ENCODE peak calls at places on chromosomes 6 and 20, in eight cellular contexts. T is hepatocyte; S is DMS 273 treated with DMSO at 0.1 percent for 48 hours; N is bronchial epithelial cell; B is stimulated activated CD4-positive, alpha-beta T cell treated with anti-CD3 and anti-CD28 coated beads, Interleukin-12 subunit alpha, Interleukin-12 subunit beta, amount 100 ng/mL, for 48 hours; A is SK-N-DZ; Y is cerebellar cortex; R is effector memory CD8-positive, alpha-beta T cell. Z is an unnamed sample.

GRCh38 chr20:56411759-56412472 is at the start of gene CASS4:
- DNase-seq in Y (no peak), R (no peak), N (no peak), S (no peak), A (no peak), T (peak; percentile 26), B (no peak), Z (peak; percentile 82)

GRCh38 chr20:19254086-19254821 is 41.8 kb downstream of the SLC24A3 start:
- DNase-seq in B (no peak), A (no peak), N (peak; percentile 13), Y (no peak), S (no peak), T (no peak), R (no peak), Z (no peak)

GRCh38 chr6:14727494-14728395 is 518.1 kb upstream of the JARID2 start:
- DNase-seq in S (no peak), R (no peak), A (no peak), T (no peak), N (no peak), B (no peak), Y (no peak), Z (peak; percentile 34)

GRCh38 chr20:1265916-1266166 is 253 bp upstream of the SNPH start:
- DNase-seq in S (no peak), N (no peak), R (no peak), B (no peak), A (no peak), T (no peak), Y (no peak), Z (no peak)

GRCh38 chr6:139605350-139605749 is 230.9 kb upstream of the CITED2 start:
- DNase-seq in Y (no peak), T (no peak), B (no peak), R (no peak), N (peak; percentile 55), A (no peak), S (no peak), Z (no peak)

GRCh38 chr6:37630281-37630799 is 67.3 kb downstream of the MDGA1 start:
- DNase-seq in Y (no peak), S (no peak), N (peak; percentile 100), T (peak; percentile 45), A (no peak), R (no peak), B (no peak), Z (no peak)

GRCh38 chr6:81938014-81938761 is 185.7 kb upstream of the TENT5A start:
- DNase-seq in R (no peak), T (peak; percentile 85), A (no peak), B (no peak), N (peak; percentile 100), Y (no peak), S (no peak), Z (no peak)

GRCh38 chr6:154507209-154507898 is 3.1 kb downstream of the CNKSR3 start:
- DNase-seq in A (no peak), B (no peak), S (no peak), T (peak; percentile 24), R (no peak), N (no peak), Y (no peak), Z (no peak)

GRCh38 chr20:57620274-57620990 is at the start of gene ZBP1:
- DNase-seq in A (no peak), S (no peak), Y (no peak), B (no peak), R (no peak), T (no peak), N (no peak), Z (no peak)

GRCh38 chr20:24933266-24933908 is 15.7 kb upstream of the CST7 start:
- DNase-seq in Y (no peak), R (no peak), S (no peak), T (no peak), B (no peak), A (no peak), N (no peak), Z (no peak)

GRCh38 chr6:45574885-45575284 is 197.2 kb upstream of the SUPT3H start:
- DNase-seq in R (no peak), S (no peak), Y (no peak), B (no peak), T (no peak), N (peak; percentile 96), A (no peak), Z (no peak)

GRCh38 chr6:131867744-131868143 is 59.9 kb downstream of the ENPP1 start:
- DNase-seq in R (no peak), N (no peak), Y (no peak), T (no peak), A (no peak), B (no peak), S (no peak), Z (no peak)

GRCh38 chr20:47951521-47951951 is 166.3 kb upstream of the SULF2 start:
- DNase-seq in B (no peak), A (no peak), Y (no peak), T (no peak), R (no peak), N (peak; percentile 60), S (no peak), Z (no peak)

GRCh38 chr6:152701863-152702401 is 4.2 kb downstream of the MYCT1 start:
- DNase-seq in S (no peak), B (no peak), T (no peak), N (no peak), Y (no peak), A (no peak), R (no peak), Z (no peak)

GRCh38 chr20:62045529-62046277 is 20.0 kb downstream of the TAF4 start:
- DNase-seq in Y (peak; percentile 47), B (no peak), R (no peak), S (no peak), A (no peak), T (no peak), N (no peak), Z (no peak)

GRCh38 chr6:136550330-136551071 is at the start of gene MAP7:
- DNase-seq in A (peak; percentile 34), R (peak; percentile 51), S (no peak), T (peak; percentile 96), B (peak; percentile 33), N (peak; percentile 81), Y (peak; percentile 76), Z (no peak)

GRCh38 chr6:144265390-144265789 is 19.7 kb upstream of the UTRN start:
- DNase-seq in T (peak; percentile 34), B (no peak), S (no peak), R (no peak), N (peak; percentile 69), Y (no peak), A (no peak), Z (no peak)

GRCh38 chr6:62150048-62150663 is 135.9 kb downstream of the KHDRBS2 start:
- DNase-seq in R (no peak), N (peak; percentile 62), Y (peak; percentile 34), B (no peak), S (no peak), T (peak; percentile 79), A (peak; percentile 46), Z (peak; percentile 1)

GRCh38 chr20:8480597-8480996 is 348.5 kb downstream of the PLCB1 start:
- DNase-seq in S (no peak), Y (no peak), A (no peak), N (no peak), R (no peak), T (no peak), B (no peak), Z (no peak)

GRCh38 chr6:35955521-35955920 is 34.6 kb upstream of the SRPK1 start:
- DNase-seq in S (no peak), A (no peak), N (no peak), T (no peak), B (no peak), R (no peak), Y (no peak), Z (no peak)

GRCh38 chr6:29553268-29554057 is 6.1 kb downstream of the UBD start:
- DNase-seq in R (no peak), N (peak; percentile 12), T (peak; percentile 88), Y (no peak), B (no peak), A (peak; percentile 23), S (no peak), Z (no peak)

GRCh38 chr6:111462770-111463391 is 20.1 kb downstream of the REV3L start:
- DNase-seq in T (peak; percentile 47), A (no peak), B (no peak), Y (no peak), S (no peak), N (peak; percentile 85), R (no peak), Z (no peak)

GRCh38 chr6:146149770-146150169 is 120.9 kb downstream of the GRM1 start:
- DNase-seq in A (no peak), Y (no peak), B (no peak), S (no peak), N (peak; percentile 35), T (no peak), R (no peak), Z (no peak)

GRCh38 chr6:131163886-131164285 is 28.6 kb downstream of the AKAP7 start:
- DNase-seq in A (no peak), B (no peak), T (no peak), N (no peak), R (no peak), S (no peak), Y (no peak), Z (no peak)

GRCh38 chr6:4778086-4778485 is 1.9 kb downstream of the CDYL start:
- DNase-seq in N (peak; percentile 47), B (no peak), A (no peak), T (no peak), R (no peak), S (no peak), Y (no peak), Z (no peak)

GRCh38 chr20:25865715-25866656 is 169.3 kb upstream of the ZNF337 start:
- DNase-seq in S (peak; percentile 56), B (peak; percentile 65), A (peak; percentile 84), T (peak; percentile 85), R (peak; percentile 66), N (peak; percentile 52), Y (peak; percentile 86), Z (no peak)

GRCh38 chr20:14449323-14449722 is 111.9 kb upstream of the FLRT3 start:
- DNase-seq in N (peak; percentile 95), R (no peak), T (no peak), B (no peak), A (no peak), S (no peak), Y (no peak), Z (no peak)

GRCh38 chr6:112241820-112242443 is 12.4 kb downstream of the LAMA4 start:
- DNase-seq in R (no peak), T (no peak), Y (no peak), S (no peak), B (no peak), A (no peak), N (no peak), Z (no peak)

GRCh38 chr6:95648636-95649035 is 71.3 kb downstream of the MANEA start:
- DNase-seq in Y (no peak), S (no peak), R (no peak), N (peak; percentile 1), B (no peak), T (no peak), A (peak; percentile 27), Z (no peak)